ENCODE peak calls at places on chromosomes 3 and 15, in seven cellular contexts. One of them, this sample, is unnamed.

GRCh38 chr15:100732359-100733055 is 130.1 kb downstream of the ASB7 start:
- DNase-seq in GM23338: no peak
- DNase-seq in neural progenitor cell: no peak
- DNase-seq in HCT116: no peak
- DNase-seq in hepatocyte: no peak
- DNase-seq in GM23248: peak; percentile 69
- DNase-seq in MM.1S: no peak
- DNase-seq in this sample: no peak

GRCh38 chr3:185716436-185717090 is 108.3 kb downstream of the IGF2BP2 start:
- DNase-seq in GM23338: peak; percentile 50
- DNase-seq in neural progenitor cell: no peak
- DNase-seq in HCT116: no peak
- DNase-seq in hepatocyte: peak; percentile 25
- DNase-seq in GM23248: no peak
- DNase-seq in MM.1S: no peak
- DNase-seq in this sample: no peak

GRCh38 chr15:68658641-68659358 is 80.0 kb downstream of the CORO2B start:
- DNase-seq in GM23338: no peak
- DNase-seq in neural progenitor cell: no peak
- DNase-seq in HCT116: no peak
- DNase-seq in hepatocyte: no peak
- DNase-seq in GM23248: no peak
- DNase-seq in MM.1S: no peak
- DNase-seq in this sample: no peak

GRCh38 chr3:39910828-39911464 is 101.5 kb downstream of the MYRIP start:
- DNase-seq in GM23338: no peak
- DNase-seq in neural progenitor cell: no peak
- DNase-seq in HCT116: no peak
- DNase-seq in hepatocyte: peak; percentile 41
- DNase-seq in GM23248: peak; percentile 73
- DNase-seq in MM.1S: no peak
- DNase-seq in this sample: no peak

GRCh38 chr3:138072816-138073215 is 42.6 kb downstream of the DZIP1L start:
- DNase-seq in GM23338: peak; percentile 24
- DNase-seq in neural progenitor cell: peak; percentile 30
- DNase-seq in HCT116: no peak
- DNase-seq in hepatocyte: no peak
- DNase-seq in GM23248: no peak
- DNase-seq in MM.1S: no peak
- DNase-seq in this sample: no peak

GRCh38 chr3:169841171-169841570 is 28.5 kb upstream of the LRRC34 start:
- DNase-seq in GM23338: no peak
- DNase-seq in neural progenitor cell: no peak
- DNase-seq in HCT116: no peak
- DNase-seq in hepatocyte: no peak
- DNase-seq in GM23248: no peak
- DNase-seq in MM.1S: no peak
- DNase-seq in this sample: peak; percentile 74

GRCh38 chr3:50572801-50573371 is 3.6 kb downstream of the HEMK1 start:
- DNase-seq in GM23338: no peak
- DNase-seq in neural progenitor cell: no peak
- DNase-seq in HCT116: no peak
- DNase-seq in hepatocyte: no peak
- DNase-seq in GM23248: no peak
- DNase-seq in MM.1S: no peak
- DNase-seq in this sample: no peak

GRCh38 chr3:162034368-162034767 is 537.8 kb downstream of the OTOL1 start:
- DNase-seq in GM23338: no peak
- DNase-seq in neural progenitor cell: no peak
- DNase-seq in HCT116: no peak
- DNase-seq in hepatocyte: no peak
- DNase-seq in GM23248: peak; percentile 61
- DNase-seq in MM.1S: no peak
- DNase-seq in this sample: no peak

GRCh38 chr3:73490453-73491311 is 134.1 kb downstream of the PDZRN3 start:
- DNase-seq in GM23338: peak; percentile 73
- DNase-seq in neural progenitor cell: no peak
- DNase-seq in HCT116: no peak
- DNase-seq in hepatocyte: no peak
- DNase-seq in GM23248: no peak
- DNase-seq in MM.1S: no peak
- DNase-seq in this sample: no peak

GRCh38 chr3:183591881-183592521 is 36.5 kb upstream of the KLHL6 start:
- DNase-seq in GM23338: peak; percentile 58
- DNase-seq in neural progenitor cell: no peak
- DNase-seq in HCT116: peak; percentile 4
- DNase-seq in hepatocyte: no peak
- DNase-seq in GM23248: peak; percentile 19
- DNase-seq in MM.1S: peak; percentile 38
- DNase-seq in this sample: peak; percentile 95

GRCh38 chr15:70480196-70480856 is 283.0 kb downstream of the UACA start:
- DNase-seq in GM23338: no peak
- DNase-seq in neural progenitor cell: no peak
- DNase-seq in HCT116: no peak
- DNase-seq in hepatocyte: no peak
- DNase-seq in GM23248: no peak
- DNase-seq in MM.1S: peak; percentile 23
- DNase-seq in this sample: no peak

GRCh38 chr3:17431004-17431403 is 311.4 kb downstream of the TBC1D5 start:
- DNase-seq in GM23338: peak; percentile 46
- DNase-seq in neural progenitor cell: no peak
- DNase-seq in HCT116: peak; percentile 19
- DNase-seq in hepatocyte: peak; percentile 30
- DNase-seq in GM23248: peak; percentile 56
- DNase-seq in MM.1S: peak; percentile 33
- DNase-seq in this sample: peak; percentile 29

GRCh38 chr15:38682861-38683260 is 118.2 kb upstream of the RASGRP1 start:
- DNase-seq in GM23338: no peak
- DNase-seq in neural progenitor cell: no peak
- DNase-seq in HCT116: no peak
- DNase-seq in hepatocyte: no peak
- DNase-seq in GM23248: no peak
- DNase-seq in MM.1S: no peak
- DNase-seq in this sample: peak; percentile 44

GRCh38 chr15:73028030-73028429 is 24.2 kb upstream of the NEO1 start:
- DNase-seq in GM23338: no peak
- DNase-seq in neural progenitor cell: no peak
- DNase-seq in HCT116: no peak
- DNase-seq in hepatocyte: no peak
- DNase-seq in GM23248: no peak
- DNase-seq in MM.1S: no peak
- DNase-seq in this sample: no peak

GRCh38 chr3:72657666-72658065 is 190.6 kb downstream of the SHQ1 start:
- DNase-seq in GM23338: no peak
- DNase-seq in neural progenitor cell: no peak
- DNase-seq in HCT116: no peak
- DNase-seq in hepatocyte: no peak
- DNase-seq in GM23248: no peak
- DNase-seq in MM.1S: no peak
- DNase-seq in this sample: no peak

GRCh38 chr3:134406331-134407246 is 32.3 kb upstream of the AMOTL2 start:
- DNase-seq in GM23338: peak; percentile 91
- DNase-seq in neural progenitor cell: peak; percentile 93
- DNase-seq in HCT116: no peak
- DNase-seq in hepatocyte: peak; percentile 48
- DNase-seq in GM23248: peak; percentile 34
- DNase-seq in MM.1S: no peak
- DNase-seq in this sample: no peak

GRCh38 chr3:167941234-167941995 is 154.3 kb downstream of the GOLIM4 start:
- DNase-seq in GM23338: no peak
- DNase-seq in neural progenitor cell: peak; percentile 38
- DNase-seq in HCT116: no peak
- DNase-seq in hepatocyte: peak; percentile 47
- DNase-seq in GM23248: peak; percentile 83
- DNase-seq in MM.1S: no peak
- DNase-seq in this sample: no peak

GRCh38 chr15:76239786-76240185 is 71.5 kb downstream of the ETFA start:
- DNase-seq in GM23338: no peak
- DNase-seq in neural progenitor cell: no peak
- DNase-seq in HCT116: no peak
- DNase-seq in hepatocyte: no peak
- DNase-seq in GM23248: peak; percentile 26
- DNase-seq in MM.1S: no peak
- DNase-seq in this sample: no peak

GRCh38 chr3:141280690-141281089 is 49.1 kb downstream of the PXYLP1 start:
- DNase-seq in GM23338: no peak
- DNase-seq in neural progenitor cell: no peak
- DNase-seq in HCT116: no peak
- DNase-seq in hepatocyte: no peak
- DNase-seq in GM23248: peak; percentile 58
- DNase-seq in MM.1S: no peak
- DNase-seq in this sample: no peak

GRCh38 chr3:25863560-25863959 is 73.7 kb downstream of the OXSM start:
- DNase-seq in GM23338: peak; percentile 25
- DNase-seq in neural progenitor cell: peak; percentile 2
- DNase-seq in HCT116: no peak
- DNase-seq in hepatocyte: no peak
- DNase-seq in GM23248: no peak
- DNase-seq in MM.1S: peak; percentile 35
- DNase-seq in this sample: peak; percentile 33

GRCh38 chr3:48830660-48831190 is 16.9 kb downstream of the PRKAR2A start:
- DNase-seq in GM23338: no peak
- DNase-seq in neural progenitor cell: no peak
- DNase-seq in HCT116: no peak
- DNase-seq in hepatocyte: no peak
- DNase-seq in GM23248: no peak
- DNase-seq in MM.1S: no peak
- DNase-seq in this sample: no peak

DNA sequence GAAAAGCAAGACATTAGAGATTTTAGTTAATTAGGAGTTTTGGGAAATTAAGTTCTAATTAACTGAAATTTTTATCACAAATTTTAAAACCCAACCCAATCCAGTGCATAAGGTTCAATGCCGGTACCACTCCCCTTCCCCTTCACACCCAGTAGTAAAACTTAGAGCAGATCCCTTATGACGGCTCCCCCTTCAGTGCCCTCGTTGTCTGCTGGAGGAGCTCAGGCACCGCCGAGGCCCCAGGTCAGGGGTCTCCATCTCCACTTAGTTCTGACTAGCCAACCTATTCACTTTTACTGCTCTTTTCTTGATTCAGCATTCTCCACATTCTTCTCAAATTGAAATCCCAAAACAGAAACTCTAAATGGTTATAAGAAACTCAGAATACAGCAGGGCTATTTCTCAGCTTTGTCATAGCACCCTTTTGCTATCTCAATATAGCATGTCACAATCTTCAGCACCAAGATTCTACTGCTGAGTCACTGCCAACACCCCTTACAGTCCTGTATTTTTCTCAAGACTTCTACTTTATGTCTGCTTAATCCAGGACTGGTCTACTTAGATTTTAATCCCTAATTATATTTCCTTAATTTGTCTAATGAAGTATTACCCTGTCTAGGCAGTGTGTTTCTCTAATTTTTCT is 39.8 kb downstream of the TUBGCP4 start:
- DNase-seq in GM23338: peak; percentile 18
- DNase-seq in neural progenitor cell: no peak
- DNase-seq in HCT116: no peak
- DNase-seq in hepatocyte: no peak
- DNase-seq in GM23248: peak; percentile 75
- DNase-seq in MM.1S: no peak
- DNase-seq in this sample: no peak
- H3K27ac ChIP-seq in GM23338: peak overlapping the region; percentile 30
- H3K27ac ChIP-seq in neural progenitor cell: no peak overlapping the region
- H3K27ac ChIP-seq in HCT116: no peak overlapping the region
- H3K27ac ChIP-seq in hepatocyte: no peak overlapping the region
- H3K27ac ChIP-seq in GM23248: peak overlapping the region; percentile 58
- H3K27ac ChIP-seq in MM.1S: no peak overlapping the region
- H3K27ac ChIP-seq in this sample: no peak overlapping the region

GRCh38 chr3:190444036-190444435 is 5.7 kb downstream of the TMEM207 start:
- DNase-seq in GM23338: no peak
- DNase-seq in neural progenitor cell: no peak
- DNase-seq in HCT116: no peak
- DNase-seq in hepatocyte: no peak
- DNase-seq in GM23248: no peak
- DNase-seq in MM.1S: no peak
- DNase-seq in this sample: no peak

GRCh38 chr3:190443257-190443656 is 6.4 kb downstream of the TMEM207 start:
- DNase-seq in GM23338: peak; percentile 33
- DNase-seq in neural progenitor cell: peak; percentile 10
- DNase-seq in HCT116: no peak
- DNase-seq in hepatocyte: no peak
- DNase-seq in GM23248: peak; percentile 59
- DNase-seq in MM.1S: no peak
- DNase-seq in this sample: no peak

GRCh38 chr3:190444576-190445145 is 5.0 kb downstream of the TMEM207 start:
- DNase-seq in GM23338: no peak
- DNase-seq in neural progenitor cell: no peak
- DNase-seq in HCT116: no peak
- DNase-seq in hepatocyte: no peak
- DNase-seq in GM23248: peak; percentile 21
- DNase-seq in MM.1S: no peak
- DNase-seq in this sample: no peak

GRCh38 chr3:190449801-190450200 is at the start of gene TMEM207:
- DNase-seq in GM23338: no peak
- DNase-seq in neural progenitor cell: no peak
- DNase-seq in HCT116: no peak
- DNase-seq in hepatocyte: no peak
- DNase-seq in GM23248: no peak
- DNase-seq in MM.1S: no peak
- DNase-seq in this sample: no peak

GRCh38 chr3:190446492-190447301 is 3.0 kb downstream of the TMEM207 start:
- DNase-seq in GM23338: no peak
- DNase-seq in neural progenitor cell: no peak
- DNase-seq in HCT116: no peak
- DNase-seq in hepatocyte: no peak
- DNase-seq in GM23248: no peak
- DNase-seq in MM.1S: no peak
- DNase-seq in this sample: no peak
- H2AFZ ChIP-seq in GM23338: no peak overlapping the region
- H2AFZ ChIP-seq in neural progenitor cell: peak overlapping the region; percentile 20
- H2AFZ ChIP-seq in HCT116: no peak overlapping the region
- H2AFZ ChIP-seq in hepatocyte: no peak overlapping the region
- H2AFZ ChIP-seq in GM23248: no peak overlapping the region
- H2AFZ ChIP-seq in MM.1S: no peak overlapping the region
- H2AFZ ChIP-seq in this sample: no peak overlapping the region

GRCh38 chr15:84829428-84829827 is 12.3 kb downstream of the ALPK3 start:
- DNase-seq in GM23338: no peak
- DNase-seq in neural progenitor cell: no peak
- DNase-seq in HCT116: no peak
- DNase-seq in hepatocyte: no peak
- DNase-seq in GM23248: no peak
- DNase-seq in MM.1S: no peak
- DNase-seq in this sample: no peak
- TF ChIP-seq EZH2phosphoT487 in GM23338: no peak
- TF ChIP-seq EZH2phosphoT487 in neural progenitor cell: no peak
- TF ChIP-seq EZH2phosphoT487 in HCT116: no peak
- TF ChIP-seq EZH2phosphoT487 in hepatocyte: no peak
- TF ChIP-seq EZH2phosphoT487 in GM23248: no peak
- TF ChIP-seq EZH2phosphoT487 in MM.1S: no peak
- TF ChIP-seq EZH2phosphoT487 in this sample: no peak

DNA sequence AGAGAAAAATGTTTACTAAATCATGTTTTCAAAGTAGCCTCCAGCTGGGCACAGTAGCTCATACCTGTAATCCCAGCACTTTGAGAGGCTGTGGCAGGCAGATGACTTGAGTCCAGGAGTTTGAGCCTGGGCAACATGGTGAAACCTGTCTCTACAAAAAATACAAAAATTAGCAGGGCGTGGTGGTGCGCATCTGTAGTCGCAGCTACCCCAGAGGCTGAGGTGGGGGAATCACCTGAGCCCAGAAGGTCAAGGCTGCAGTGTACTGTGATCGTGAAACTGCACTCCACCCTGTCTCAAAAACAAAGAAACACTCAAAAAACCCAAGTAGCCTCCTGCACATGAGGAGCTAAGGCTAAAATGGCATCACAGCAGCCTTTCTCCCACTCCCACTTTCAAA is 1.6 kb upstream of the PPIB start:
- DNase-seq in GM23338: no peak
- DNase-seq in neural progenitor cell: no peak
- DNase-seq in HCT116: no peak
- DNase-seq in hepatocyte: no peak
- DNase-seq in GM23248: no peak
- DNase-seq in MM.1S: no peak
- DNase-seq in this sample: no peak
- H3K27ac ChIP-seq in GM23338: peak overlapping the region; percentile 39
- H3K27ac ChIP-seq in neural progenitor cell: no peak overlapping the region
- H3K27ac ChIP-seq in HCT116: no peak overlapping the region
- H3K27ac ChIP-seq in hepatocyte: peak overlapping the region; percentile 85
- H3K27ac ChIP-seq in GM23248: peak overlapping the region; percentile 90
- H3K27ac ChIP-seq in MM.1S: no peak overlapping the region
- H3K27ac ChIP-seq in this sample: no peak overlapping the region